ENCODE peak calls at places on chromosome 12, in ten cellular contexts. V, E, K, S, Q, N, C, D, X and T are unnamed samples.

GRCh38 chr12:60172696-60173095 is 576.9 kb downstream of the SLC16A7 start:
- DNase-seq in V (peak), E (no peak), K (no peak), S (no peak), Q (no peak), N (no peak), C (no peak), D (no peak), X (peak), T (peak)

GRCh38 chr12:45638386-45638785 is 91.1 kb upstream of the ARID2 start:
- DNase-seq in V (no peak), E (no peak), K (no peak), S (no peak), Q (no peak), N (no peak), C (no peak), D (no peak), X (no peak), T (no peak)

GRCh38 chr12:53414756-53415417 is 8.8 kb upstream of the AMHR2 start:
- DNase-seq in V (no peak), E (no peak), K (no peak), S (peak), Q (no peak), N (no peak), C (no peak), D (no peak), X (no peak), T (no peak)

GRCh38 chr12:7915911-7916403 is 20.0 kb downstream of the SLC2A3 start:
- DNase-seq in V (no peak), E (no peak), K (no peak), S (no peak), Q (no peak), N (peak), C (no peak), D (no peak), X (no peak), T (no peak)

GRCh38 chr12:45327823-45328383 is 112.0 kb downstream of the ANO6 start:
- DNase-seq in V (no peak), E (no peak), K (no peak), S (peak), Q (no peak), N (peak), C (no peak), D (no peak), X (no peak), T (no peak)

GRCh38 chr12:123149828-123150272 is 1.0 kb downstream of the PITPNM2 start:
- DNase-seq in V (no peak), E (no peak), K (no peak), S (no peak), Q (no peak), N (no peak), C (no peak), D (no peak), X (no peak), T (no peak)

GRCh38 chr12:62194031-62194430 is 66.2 kb upstream of the USP15 start:
- DNase-seq in V (no peak), E (no peak), K (no peak), S (no peak), Q (no peak), N (no peak), C (no peak), D (no peak), X (no peak), T (no peak)

GRCh38 chr12:89951050-89951693 is 242.5 kb upstream of the ATP2B1 start:
- DNase-seq in V (no peak), E (peak), K (peak), S (no peak), Q (no peak), N (no peak), C (no peak), D (no peak), X (no peak), T (peak)

GRCh38 chr12:41254546-41254945 is 66.4 kb downstream of the PDZRN4 start:
- DNase-seq in V (no peak), E (no peak), K (no peak), S (no peak), Q (no peak), N (no peak), C (no peak), D (no peak), X (no peak), T (no peak)

GRCh38 chr12:90543393-90543792 is 411.6 kb downstream of the CCER1 start:
- DNase-seq in V (no peak), E (no peak), K (no peak), S (peak), Q (no peak), N (no peak), C (no peak), D (no peak), X (no peak), T (no peak)

GRCh38 chr12:70258605-70259403 is 15.6 kb downstream of the CNOT2 start:
- DNase-seq in V (no peak), E (no peak), K (no peak), S (no peak), Q (no peak), N (no peak), C (no peak), D (no peak), X (peak), T (no peak)